ENCODE peak calls at places on chromosomes 5 and 9, in nine cellular contexts. V is T-cell, X is pons, N is NCI-H1930, F is neural progenitor cell, M is mucosa of descending colon, A is head of caudate nucleus, C is progenitor cell of endocrine pancreas, I is NCI-H345. G is an unnamed sample.

GRCh38 chr5:176774216-176775171 is 35.9 kb upstream of the UNC5A start:
- DNase-seq in A (no peak), N (no peak), X (no peak), C (no peak), I (no peak), M (no peak), V (no peak), F (no peak), G (no peak)

GRCh38 chr5:33049845-33050244 is 338.7 kb downstream of the NPR3 start:
- DNase-seq in N (no peak), A (no peak), C (no peak), F (no peak), X (no peak), M (no peak), V (no peak), I (no peak), G (no peak)

GRCh38 chr9:119458068-119458467 is 88.8 kb upstream of the BRINP1 start:
- DNase-seq in N (no peak), M (no peak), V (no peak), C (no peak), A (no peak), F (no peak), X (no peak), I (no peak), G (peak; percentile 11)

GRCh38 chr5:18113724-18114123 is 479.5 kb downstream of the TAF11L14 start:
- DNase-seq in V (no peak), I (peak; percentile 27), F (peak; percentile 9), M (no peak), N (no peak), X (peak; percentile 38), C (no peak), A (no peak), G (peak; percentile 74)

GRCh38 chr5:169772688-169773087 is 135.6 kb downstream of the DOCK2 start:
- DNase-seq in M (no peak), I (no peak), X (no peak), F (no peak), A (no peak), N (no peak), C (no peak), V (no peak), G (no peak)

GRCh38 chr5:10826971-10827370 is 65.9 kb upstream of the DAP start:
- DNase-seq in C (no peak), M (no peak), X (no peak), N (no peak), F (no peak), I (no peak), V (no peak), A (no peak), G (no peak)

GRCh38 chr9:91900057-91900816 is 49.8 kb downstream of the ROR2 start:
- DNase-seq in N (no peak), C (no peak), I (peak; percentile 47), M (no peak), X (no peak), A (no peak), V (no peak), F (peak; percentile 38), G (peak; percentile 58)

GRCh38 chr5:128201065-128201926 is 117.7 kb downstream of the SLC12A2 start:
- DNase-seq in N (peak; percentile 2), I (peak; percentile 79), A (peak; percentile 84), F (peak; percentile 87), X (peak; percentile 63), M (peak; percentile 96), V (peak; percentile 74), C (peak; percentile 84), G (peak; percentile 61)

GRCh38 chr5:159156839-159157238 is 52.5 kb downstream of the RNF145 start:
- DNase-seq in V (no peak), N (peak; percentile 15), A (no peak), X (peak; percentile 76), M (peak; percentile 75), F (peak; percentile 77), I (peak; percentile 76), C (no peak), G (peak; percentile 78)

GRCh38 chr9:101468116-101468515 is 32.5 kb upstream of the ALDOB start:
- DNase-seq in N (no peak), A (no peak), M (no peak), F (no peak), V (no peak), I (no peak), C (no peak), X (peak; percentile 91), G (no peak)

GRCh38 chr5:141960018-141960417 is 2.0 kb upstream of the PCDH12 start:
- DNase-seq in V (no peak), X (no peak), N (no peak), F (peak; percentile 33), A (no peak), C (no peak), M (no peak), I (no peak), G (no peak)

GRCh38 chr5:135832263-135832555 is 2.3 kb upstream of the SLC25A48 start:
- DNase-seq in N (no peak), F (no peak), V (no peak), C (no peak), I (no peak), M (no peak), A (no peak), X (no peak), G (no peak)

GRCh38 chr9:126624453-126624872 is 10.7 kb downstream of the LMX1B start:
- DNase-seq in M (no peak), N (no peak), A (no peak), X (no peak), C (no peak), F (peak; percentile 63), I (no peak), V (no peak), G (no peak)

GRCh38 chr5:14942212-14942611 is 70.6 kb upstream of the ANKH start:
- DNase-seq in C (no peak), X (no peak), F (no peak), M (no peak), N (no peak), V (no peak), I (no peak), A (no peak), G (no peak)

GRCh38 chr9:136318111-136318768 is 9.1 kb upstream of the GPSM1 start:
- DNase-seq in N (no peak), I (no peak), F (no peak), X (no peak), C (no peak), A (no peak), V (no peak), M (no peak), G (no peak)

GRCh38 chr5:123735384-123735783 is 223.4 kb downstream of the CSNK1G3 start:
- DNase-seq in X (no peak), V (no peak), F (no peak), C (no peak), I (no peak), A (no peak), N (no peak), M (no peak), G (no peak)

GRCh38 chr9:134475051-134475790 is 149.0 kb downstream of the RXRA start:
- DNase-seq in F (no peak), A (no peak), V (no peak), C (no peak), M (peak; percentile 79), X (no peak), N (no peak), I (no peak), G (no peak)

GRCh38 chr5:162230348-162230747 is 162.8 kb downstream of the GABRG2 start:
- DNase-seq in V (no peak), C (no peak), A (no peak), M (no peak), F (no peak), N (no peak), X (no peak), I (no peak), G (no peak)

GRCh38 chr5:180844432-180844831 is 16.6 kb downstream of the ZFP62 start:
- DNase-seq in F (no peak), X (no peak), M (no peak), N (no peak), I (no peak), V (no peak), C (no peak), A (no peak), G (no peak)

GRCh38 chr9:22342489-22343217 is 104.0 kb upstream of the DMRTA1 start:
- DNase-seq in C (no peak), I (no peak), N (no peak), V (no peak), A (no peak), F (peak; percentile 2), M (no peak), X (no peak), G (no peak)

GRCh38 chr5:61159070-61159469 is 3.2 kb downstream of the SMIM15 start:
- DNase-seq in X (no peak), M (no peak), I (no peak), N (no peak), A (no peak), V (no peak), C (no peak), F (no peak), G (no peak)

GRCh38 chr9:96581823-96582598 is 37.6 kb downstream of the CDC14B start:
- DNase-seq in V (no peak), F (peak; percentile 38), I (no peak), X (no peak), N (no peak), C (no peak), A (no peak), M (no peak), G (no peak)

GRCh38 chr5:73311291-73312110 is 137.1 kb downstream of the FOXD1 start:
- DNase-seq in F (peak; percentile 61), V (no peak), A (no peak), I (no peak), N (no peak), C (no peak), X (no peak), M (no peak), G (no peak)

GRCh38 chr5:132753135-132753987 is 6.1 kb downstream of the CCNI2 start:
- DNase-seq in A (peak; percentile 74), C (no peak), X (peak; percentile 93), I (peak; percentile 18), M (no peak), N (no peak), F (peak; percentile 79), V (no peak), G (peak; percentile 6)

GRCh38 chr9:121464968-121465367 is 34.7 kb downstream of the GGTA1 start:
- DNase-seq in F (no peak), X (no peak), C (no peak), A (no peak), M (no peak), I (no peak), V (no peak), N (no peak), G (no peak)

GRCh38 chr5:35785601-35786085 is 71.0 kb upstream of the IL7R start:
- DNase-seq in M (no peak), N (no peak), I (no peak), C (no peak), F (no peak), X (no peak), A (no peak), V (no peak), G (no peak)

GRCh38 chr9:122340161-122340560 is 30.7 kb upstream of the PTGS1 start:
- DNase-seq in F (no peak), V (no peak), X (no peak), N (no peak), A (no peak), C (no peak), I (no peak), M (no peak), G (no peak)

GRCh38 chr5:53376853-53377252 is 103.6 kb upstream of the FST start:
- DNase-seq in M (no peak), V (no peak), N (no peak), X (no peak), I (no peak), F (no peak), A (no peak), C (no peak), G (no peak)

GRCh38 chr9:113152699-113153098 is 1.9 kb downstream of the SLC31A2 start:
- DNase-seq in I (no peak), A (no peak), V (no peak), X (peak; percentile 58), N (no peak), M (no peak), F (no peak), C (no peak), G (no peak)

GRCh38 chr5:134714120-134714519 is 24.2 kb upstream of the CAMLG start:
- DNase-seq in V (no peak), A (no peak), I (no peak), C (no peak), X (no peak), M (no peak), N (no peak), F (peak; percentile 16), G (no peak)

GRCh38 chr9:124652203-124652992 is 118.7 kb downstream of the NR6A1 start:
- DNase-seq in I (no peak), N (no peak), C (no peak), M (no peak), A (no peak), X (no peak), F (no peak), V (no peak), G (no peak)